ENCODE peak calls at places on chromosomes 16 and 17, in nine cellular contexts. T is aorta; U is heart right ventricle; C is breast epithelium; S is lower lobe of right lung; V is CD4-positive, CD25-positive, alpha-beta regulatory T cell; J is body of pancreas; D is upper lobe of right lung; Q is mesendoderm. O is an unnamed sample.

GRCh38 chr17:79677646-79678045 is 53.1 kb upstream of the ENPP7 start:
- DNase-seq in T (no peak), U (no peak), C (no peak), S (no peak), V (no peak), J (no peak), D (no peak), Q (no peak), O (no peak)

GRCh38 chr17:3887811-3888210 is 5.0 kb downstream of the CAMKK1 start:
- DNase-seq in T (no peak), U (no peak), C (no peak), S (no peak), V (no peak), J (no peak), D (no peak), Q (peak), O (no peak)

GRCh38 chr17:81192386-81193050 is 26.5 kb upstream of the AATK start:
- DNase-seq in T (no peak), U (no peak), C (no peak), S (no peak), V (no peak), J (no peak), D (no peak), Q (no peak), O (no peak)

GRCh38 chr16:8866118-8866883 is 2.5 kb downstream of the CARHSP1 start:
- DNase-seq in T (no peak), U (peak), C (no peak), S (no peak), V (no peak), J (no peak), D (no peak), Q (peak), O (no peak)

GRCh38 chr17:66281671-66282369 is 20.6 kb upstream of the PRKCA start:
- DNase-seq in T (no peak), U (no peak), C (no peak), S (no peak), V (no peak), J (no peak), D (no peak), Q (no peak), O (no peak)

GRCh38 chr17:50102164-50102991 is 7.2 kb downstream of the PDK2 start:
- DNase-seq in T (peak), U (peak), C (no peak), S (peak), V (no peak), J (peak), D (peak), Q (no peak), O (no peak)

GRCh38 chr17:72778161-72779151 is 314.0 kb downstream of the SLC39A11 start:
- DNase-seq in T (no peak), U (no peak), C (no peak), S (no peak), V (no peak), J (no peak), D (no peak), Q (no peak), O (no peak)

GRCh38 chr17:969767-970387 is 9.7 kb downstream of the NXN start:
- DNase-seq in T (no peak), U (no peak), C (no peak), S (no peak), V (no peak), J (no peak), D (no peak), Q (no peak), O (no peak)

GRCh38 chr16:84922351-84923135 is 88.8 kb downstream of the ZDHHC7 start:
- DNase-seq in T (peak), U (peak), C (no peak), S (peak), V (no peak), J (peak), D (peak), Q (no peak), O (no peak)

GRCh38 chr17:64599187-64599676 is 62.9 kb downstream of the SMURF2 start:
- DNase-seq in T (no peak), U (no peak), C (no peak), S (peak), V (peak), J (peak), D (no peak), Q (no peak), O (no peak)

GRCh38 chr16:11683140-11683539 is 14.9 kb downstream of the SNN start:
- DNase-seq in T (no peak), U (no peak), C (no peak), S (no peak), V (no peak), J (no peak), D (no peak), Q (no peak), O (no peak)

GRCh38 chr17:32673964-32674363 is 187.2 kb downstream of the CDK5R1 start:
- DNase-seq in T (no peak), U (no peak), C (no peak), S (no peak), V (no peak), J (no peak), D (no peak), Q (peak), O (no peak)

GRCh38 chr16:65771707-65772106 is 594.8 kb upstream of the CDH5 start:
- DNase-seq in T (no peak), U (no peak), C (no peak), S (no peak), V (no peak), J (no peak), D (no peak), Q (no peak), O (no peak)
- H3K4me3 ChIP-seq in T (no peak), U (no peak), C (no peak), S (no peak), V (no peak), J (no peak), D (no peak), Q (no peak), O (no peak)

GRCh38 chr16:57798953-57799618 is 3.2 kb downstream of the KIFC3 start:
- DNase-seq in T (no peak), U (no peak), C (no peak), S (peak), V (no peak), J (no peak), D (no peak), Q (no peak), O (no peak)
- H3K4me3 ChIP-seq in T (no peak), U (no peak), C (no peak), S (peak), V (no peak), J (peak), D (peak), Q (no peak), O (no peak)

GRCh38 chr16:20897897-20898296 is 2.3 kb downstream of the DCUN1D3 start:
- DNase-seq in T (no peak), U (no peak), C (no peak), S (no peak), V (no peak), J (no peak), D (no peak), Q (peak), O (no peak)

GRCh38 chr16:20900299-20901067 is at the start of the genes DCUN1D3 and LYRM1:
- DNase-seq in T (peak), U (peak), C (peak), S (peak), V (peak), J (peak), D (peak), Q (peak), O (peak)

GRCh38 chr16:20899503-20900298 is 457 bp downstream of the DCUN1D3 start:
- DNase-seq in T (peak), U (no peak), C (no peak), S (peak), V (peak), J (peak), D (no peak), Q (peak), O (no peak)

GRCh38 chr16:20897253-20897896 is 2.8 kb downstream of the DCUN1D3 start:
- DNase-seq in T (no peak), U (no peak), C (no peak), S (no peak), V (no peak), J (no peak), D (no peak), Q (no peak), O (no peak)

GRCh38 chr16:20898938-20899502 is 1.1 kb downstream of the DCUN1D3 start:
- DNase-seq in T (no peak), U (no peak), C (no peak), S (no peak), V (no peak), J (no peak), D (no peak), Q (peak), O (no peak)
- H3K4me3 ChIP-seq in T (peak), U (peak), C (peak), S (peak), V (peak), J (no peak), D (peak), Q (peak), O (peak)

GRCh38 chr16:29845656-29846055 is 17.4 kb downstream of the CDIPT start:
- DNase-seq in T (no peak), U (no peak), C (no peak), S (peak), V (no peak), J (no peak), D (peak), Q (no peak), O (no peak)
- H3K4me3 ChIP-seq in T (no peak), U (no peak), C (no peak), S (no peak), V (no peak), J (no peak), D (no peak), Q (no peak), O (no peak)

GRCh38 chr16:3248596-3248995 is 7.8 kb downstream of the MEFV start:
- DNase-seq in T (no peak), U (no peak), C (no peak), S (no peak), V (no peak), J (no peak), D (no peak), Q (no peak), O (no peak)
- H3K4me3 ChIP-seq in T (no peak), U (no peak), C (no peak), S (no peak), V (no peak), J (no peak), D (no peak), Q (no peak), O (no peak)

O was measured in RWPE2.